ENCODE peak calls at places on chromosomes 3 and 15, in six cellular contexts. P is K562, H is A549, J is HepG2, Z is GM12878, O is SK-N-SH. A is an unnamed sample.

GRCh38 chr3:43950775-43951174 is 260.0 kb downstream of the ABHD5 start:
- DNase-seq in O (no peak), J (no peak), P (no peak), Z (no peak), H (no peak), A (no peak)

GRCh38 chr3:31710123-31710841 is 177.6 kb downstream of the STT3B start:
- DNase-seq in P (no peak), H (no peak), J (no peak), O (no peak), Z (no peak), A (no peak)

GRCh38 chr15:53851110-53851833 is 91.8 kb upstream of the WDR72 start:
- DNase-seq in O (no peak), P (no peak), H (no peak), J (no peak), Z (no peak), A (no peak)

GRCh38 chr15:88897456-88898194 is 2.3 kb upstream of the HAPLN3 start:
- DNase-seq in J (peak), O (peak), P (peak), Z (no peak), H (peak), A (peak)

GRCh38 chr3:177751770-177752169 is 554.5 kb upstream of the TBL1XR1 start:
- DNase-seq in H (no peak), J (no peak), Z (no peak), O (no peak), P (no peak), A (no peak)

GRCh38 chr3:136070953-136071949 is 105.7 kb downstream of the PPP2R3A start:
- DNase-seq in O (no peak), H (no peak), P (no peak), Z (no peak), J (no peak), A (peak)

GRCh38 chr3:130935761-130936160 is 41.9 kb downstream of the ATP2C1 start:
- DNase-seq in J (no peak), Z (no peak), H (no peak), O (no peak), P (no peak), A (no peak)

GRCh38 chr3:178513539-178514410 is 22.5 kb upstream of the KCNMB2 start:
- DNase-seq in H (no peak), Z (no peak), P (no peak), O (no peak), J (no peak), A (peak)

GRCh38 chr3:69032137-69032536 is 18.7 kb upstream of the EOGT start:
- DNase-seq in Z (no peak), P (no peak), O (peak), H (no peak), J (no peak), A (peak)

GRCh38 chr3:143535994-143536784 is 312.1 kb downstream of the SLC9A9 start:
- DNase-seq in O (no peak), J (no peak), P (no peak), H (no peak), Z (peak), A (no peak)

GRCh38 chr15:68768321-68768720 is 52.4 kb downstream of the ANP32A start:
- DNase-seq in O (no peak), J (no peak), P (no peak), Z (no peak), H (peak), A (peak)

GRCh38 chr3:124797426-124797945 is 67.2 kb downstream of the UMPS start:
- DNase-seq in J (no peak), H (no peak), P (no peak), Z (no peak), O (no peak), A (no peak)

GRCh38 chr3:131549340-131549739 is 46.6 kb upstream of the MRPL3 start:
- DNase-seq in P (peak), O (no peak), H (peak), Z (no peak), J (no peak), A (no peak)

GRCh38 chr3:28326458-28326926 is 22.0 kb upstream of the ZCWPW2 start:
- DNase-seq in J (no peak), O (no peak), P (no peak), H (no peak), Z (peak), A (no peak)

GRCh38 chr3:15429080-15429479 is 1.7 kb downstream of the EAF1 start:
- DNase-seq in P (no peak), O (no peak), J (no peak), H (no peak), Z (no peak), A (no peak)

GRCh38 chr15:41544650-41545015 is 576 bp upstream of the RPAP1 start:
- DNase-seq in P (no peak), O (peak), H (no peak), J (no peak), Z (no peak), A (no peak)

GRCh38 chr3:50625879-50626182 is 8.9 kb downstream of the MAPKAPK3 start:
- DNase-seq in J (no peak), O (no peak), H (no peak), Z (no peak), P (no peak), A (no peak)

GRCh38 chr3:123419850-123420292 is 29.0 kb downstream of the ADCY5 start:
- DNase-seq in H (no peak), J (no peak), P (no peak), O (no peak), Z (no peak), A (no peak)

GRCh38 chr3:130737622-130738021 is 9.0 kb downstream of the PIK3R4 start:
- DNase-seq in P (no peak), O (no peak), H (no peak), J (no peak), Z (no peak), A (no peak)

GRCh38 chr3:173690542-173690941 is 293.0 kb downstream of the NLGN1 start:
- DNase-seq in P (no peak), Z (no peak), H (no peak), O (no peak), J (no peak), A (no peak)

GRCh38 chr3:39447637-39448483 is 19.6 kb upstream of the MOBP start:
- DNase-seq in H (peak), J (peak), O (peak), Z (peak), P (peak), A (peak)

GRCh38 chr3:106688463-106688862 is 688.8 kb upstream of the CCDC54 start:
- DNase-seq in Z (no peak), O (no peak), P (no peak), H (peak), J (peak), A (no peak)

GRCh38 chr15:60539017-60539416 is 60.1 kb upstream of the ICE2 start:
- DNase-seq in J (no peak), P (no peak), H (no peak), O (no peak), Z (no peak), A (no peak)

GRCh38 chr15:101520395-101520794 is 30.9 kb upstream of the PCSK6 start:
- DNase-seq in Z (no peak), J (no peak), P (no peak), H (no peak), O (peak), A (no peak)

GRCh38 chr3:180594631-180595348 is 7.2 kb upstream of the TTC14 start:
- DNase-seq in P (no peak), O (peak), H (peak), J (peak), Z (peak), A (peak)

GRCh38 chr3:126146525-126147146 is 33.8 kb downstream of the ALDH1L1 start:
- DNase-seq in H (no peak), Z (no peak), O (no peak), J (no peak), P (no peak), A (no peak)

GRCh38 chr3:70085613-70086012 is 86.1 kb downstream of the SAMMSON start:
- DNase-seq in Z (no peak), J (no peak), O (no peak), P (no peak), H (no peak), A (no peak)

GRCh38 chr15:88834211-88834812 is 31.1 kb downstream of the ACAN start:
- DNase-seq in J (no peak), H (peak), Z (no peak), P (peak), O (peak), A (peak)

GRCh38 chr15:85615930-85616329 is 178.8 kb downstream of the KLHL25 start:
- DNase-seq in O (peak), H (peak), Z (no peak), J (peak), P (no peak), A (peak)

GRCh38 chr3:189410522-189410921 is 220.7 kb upstream of the TP63 start:
- DNase-seq in J (no peak), P (no peak), H (no peak), Z (no peak), O (no peak), A (no peak)

GRCh38 chr3:64924961-64925360 is 237.2 kb upstream of the ADAMTS9 start:
- DNase-seq in P (no peak), O (no peak), Z (no peak), J (no peak), H (no peak), A (no peak)

GRCh38 chr3:52062499-52062898 is 6.1 kb upstream of the DUSP7 start:
- DNase-seq in O (no peak), P (no peak), H (peak), J (no peak), Z (peak), A (peak)

GRCh38 chr3:24440764-24441464 is 53.7 kb downstream of the THRB start:
- DNase-seq in Z (no peak), P (no peak), O (no peak), H (no peak), J (no peak), A (no peak)

GRCh38 chr3:185558395-185558794 is 6.0 kb upstream of the LIPH start:
- DNase-seq in J (peak), Z (no peak), P (peak), O (no peak), H (no peak), A (no peak)

GRCh38 chr3:148790370-148790769 is 37.2 kb upstream of the CPB1 start:
- DNase-seq in Z (no peak), J (no peak), H (no peak), P (no peak), O (no peak), A (no peak)

GRCh38 chr3:148791296-148791695 is 36.3 kb upstream of the CPB1 start:
- DNase-seq in O (peak), J (no peak), H (no peak), Z (no peak), P (no peak), A (no peak)

GRCh38 chr3:148789156-148789555 is 38.5 kb upstream of the CPB1 start:
- DNase-seq in P (no peak), Z (no peak), H (no peak), O (no peak), J (no peak), A (no peak)

GRCh38 chr3:148791955-148792354 is 35.7 kb upstream of the CPB1 start:
- DNase-seq in P (no peak), J (no peak), Z (no peak), H (no peak), O (no peak), A (no peak)

GRCh38 chr3:148790841-148791240 is 36.8 kb upstream of the CPB1 start:
- DNase-seq in O (no peak), P (no peak), J (no peak), Z (no peak), H (no peak), A (no peak)
- TF ChIP-seq CTCF in O (no peak), P (no peak), J (no peak), Z (no peak), H (no peak), A (no peak)

GRCh38 chr3:48695113-48695753 is 9.5 kb upstream of the NCKIPSD start:
- DNase-seq in J (no peak), P (peak), H (no peak), Z (no peak), O (no peak), A (peak)
- TF ChIP-seq MAX in J (no peak), P (no peak), H (no peak), Z (no peak), O (no peak), A (no peak)

GRCh38 chr15:58584789-58585461 is 153.1 kb downstream of the LIPC start:
- DNase-seq in J (no peak), Z (no peak), H (no peak), P (no peak), O (no peak), A (no peak)
- H3K4me2 ChIP-seq in J (no peak), Z (peak), H (no peak), P (peak), O (no peak), A (no peak)

GRCh38 chr3:122257951-122258350 is 67.1 kb upstream of the CSTA start:
- DNase-seq in O (no peak), Z (no peak), H (no peak), P (no peak), J (no peak), A (no peak)

GRCh38 chr3:122263058-122263457 is 62.0 kb upstream of the CSTA start:
- DNase-seq in O (no peak), P (no peak), H (no peak), Z (no peak), J (no peak), A (no peak)

GRCh38 chr3:122260206-122260605 is 64.8 kb upstream of the CSTA start:
- DNase-seq in Z (no peak), O (no peak), J (no peak), H (no peak), P (no peak), A (no peak)

GRCh38 chr3:122255757-122256439 is 69.2 kb upstream of the CSTA start:
- DNase-seq in O (no peak), Z (no peak), P (no peak), H (no peak), J (peak), A (no peak)

GRCh38 chr3:122258757-122259371 is 66.2 kb upstream of the CSTA start:
- DNase-seq in P (peak), Z (peak), H (peak), J (peak), O (peak), A (peak)
- TF ChIP-seq CTCF in P (peak), Z (peak), H (peak), J (peak), O (peak), A (peak)

GRCh38 chr3:115488410-115488809 is 134.9 kb upstream of the GAP43 start:
- DNase-seq in P (no peak), J (no peak), Z (no peak), H (no peak), O (no peak), A (no peak)

GRCh38 chr3:115486880-115487279 is 136.4 kb upstream of the GAP43 start:
- DNase-seq in P (no peak), Z (no peak), O (no peak), J (no peak), H (no peak), A (no peak)

GRCh38 chr3:115487972-115488371 is 135.3 kb upstream of the GAP43 start:
- DNase-seq in H (no peak), P (no peak), Z (no peak), O (no peak), J (no peak), A (no peak)
- TF ChIP-seq MAX in H (no peak), P (no peak), Z (no peak), O (no peak), J (no peak), A (no peak)

GRCh38 chr3:122079524-122079923 is 24.4 kb downstream of the CD86 start:
- DNase-seq in J (no peak), P (no peak), Z (no peak), H (no peak), O (no peak), A (no peak)

GRCh38 chr3:122081543-122081942 is 26.4 kb downstream of the CD86 start:
- DNase-seq in Z (no peak), P (no peak), O (no peak), H (no peak), J (no peak), A (no peak)

GRCh38 chr3:122080188-122080587 is 25.0 kb downstream of the CD86 start:
- DNase-seq in J (no peak), P (no peak), Z (no peak), H (no peak), O (no peak), A (no peak)

GRCh38 chr3:122084795-122085194 is 29.6 kb downstream of the CD86 start:
- DNase-seq in Z (no peak), H (no peak), O (no peak), P (no peak), J (no peak), A (no peak)

DNA sequence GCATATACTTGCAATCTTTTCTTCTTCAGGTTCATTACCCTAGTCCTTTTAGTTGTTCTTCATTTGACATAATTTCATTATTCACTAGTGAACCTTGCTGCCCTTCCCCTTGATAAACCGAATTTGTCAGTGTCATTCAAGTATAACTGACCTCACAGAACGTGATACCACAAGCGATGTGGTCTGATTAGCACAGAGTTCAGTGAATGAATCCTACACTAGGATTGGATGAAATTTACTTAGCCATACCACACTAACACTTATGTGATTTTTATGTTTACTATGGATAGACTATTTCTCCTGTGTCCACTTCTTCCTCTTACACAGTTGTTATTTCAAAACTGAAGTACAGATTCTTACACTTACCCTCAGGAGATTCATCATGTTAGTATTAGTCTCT is 27.2 kb downstream of the CD86 start:
- DNase-seq in P (no peak), J (no peak), Z (no peak), H (no peak), O (no peak), A (no peak)
- H3K4me2 ChIP-seq in P (no peak), J (no peak), Z (peak), H (no peak), O (no peak), A (no peak)

DNA sequence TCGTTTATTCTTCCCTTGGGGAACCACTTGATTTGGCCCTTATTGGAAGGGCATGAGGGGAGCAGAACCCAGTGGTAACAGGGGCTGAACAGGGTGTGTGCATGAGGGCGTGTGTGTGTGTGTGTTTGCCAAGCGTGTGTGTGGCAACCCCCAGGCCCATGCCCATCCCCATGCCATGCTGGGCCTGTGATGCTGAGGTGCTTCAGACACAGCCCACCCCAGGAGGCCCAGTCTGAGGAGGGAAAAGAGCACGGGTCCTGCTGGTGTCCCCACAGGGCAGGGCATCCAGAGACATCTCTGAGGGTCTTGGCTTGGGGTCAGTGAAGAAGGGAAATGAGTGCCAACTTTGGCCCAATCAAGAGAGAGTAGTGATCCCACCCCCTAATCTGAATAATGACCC is 71.6 kb downstream of the RASGRF1 start:
- DNase-seq in J (no peak), P (no peak), O (no peak), H (no peak), Z (no peak), A (no peak)
- TF ChIP-seq CTCF in J (no peak), P (no peak), O (no peak), H (no peak), Z (no peak), A (no peak)

DNA sequence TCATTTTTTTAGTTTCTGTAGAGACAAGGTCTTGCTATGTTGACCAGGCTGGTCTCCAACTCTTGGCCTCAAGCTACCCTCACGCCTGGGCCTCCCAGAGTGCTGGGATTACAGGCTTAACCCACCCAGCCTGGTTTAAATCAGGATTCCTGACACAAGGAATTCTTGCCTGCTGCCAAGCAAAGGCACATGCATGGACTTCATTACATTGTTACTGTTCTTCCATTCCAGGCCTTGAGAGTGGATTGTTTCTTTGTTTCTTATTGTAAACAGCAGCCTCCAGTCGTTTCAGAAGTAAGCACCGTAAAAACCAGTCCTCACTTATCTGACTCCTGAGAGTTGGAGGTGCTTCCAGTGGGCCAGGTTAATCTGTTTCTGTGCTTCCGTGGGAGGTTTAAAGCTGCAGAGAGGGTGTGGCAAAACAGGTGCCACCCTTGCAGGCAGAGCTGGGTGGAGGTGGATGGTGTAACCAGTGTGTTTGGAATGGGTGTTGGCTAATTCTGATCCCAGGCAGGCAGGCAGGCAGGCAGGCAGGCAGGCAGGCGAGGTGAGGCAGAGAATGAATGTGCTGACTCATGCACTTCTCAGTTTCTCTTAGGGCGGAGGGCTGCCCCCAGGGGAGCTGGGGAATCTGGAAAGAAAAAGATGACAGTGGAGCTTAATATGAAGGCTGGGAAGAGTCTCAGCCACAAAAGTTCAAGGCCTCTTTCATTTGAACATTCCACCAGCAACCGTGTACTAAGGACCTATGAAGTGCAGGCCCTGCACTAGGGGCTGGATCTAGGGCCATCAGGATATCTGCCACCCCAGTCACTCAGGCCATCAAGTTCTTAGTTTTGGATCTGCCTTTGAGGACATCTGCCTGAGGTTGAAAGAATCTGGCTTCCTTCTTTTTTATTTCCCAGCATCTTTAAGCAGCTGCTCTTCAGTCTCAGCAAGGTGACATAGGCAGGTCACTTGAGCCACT is 37.0 kb upstream of the CDCP1 start:
- DNase-seq in P (peak), O (no peak), J (peak), Z (no peak), H (peak), A (no peak)
- TF ChIP-seq MAX in P (no peak), O (peak), J (no peak), Z (no peak), H (no peak), A (no peak)

GRCh38 chr15:81547517-81548132 is 173.6 kb upstream of the TMC3 start:
- DNase-seq in H (no peak), J (no peak), Z (no peak), O (no peak), P (no peak), A (no peak)
- H3K4me2 ChIP-seq in H (no peak), J (no peak), Z (no peak), O (no peak), P (no peak), A (no peak)

DNA sequence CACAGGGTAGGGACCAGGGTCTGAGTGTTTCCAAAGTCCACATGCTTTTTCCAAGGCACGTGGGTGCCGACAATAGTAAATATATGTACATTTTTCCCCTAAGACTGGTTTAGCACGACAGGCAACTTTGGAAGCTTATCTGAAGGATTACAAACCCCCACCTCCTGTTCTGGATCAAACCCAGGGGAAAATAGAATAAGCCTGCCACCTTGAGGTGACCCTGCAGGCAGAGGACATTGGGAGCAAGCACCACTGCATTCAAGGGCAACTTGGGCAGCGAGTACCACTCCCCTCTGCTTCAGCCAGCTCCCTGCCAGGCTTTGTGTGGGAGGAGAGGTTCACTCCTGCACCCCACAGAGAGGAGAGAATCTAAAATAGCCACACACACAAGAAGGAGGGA is 44.8 kb downstream of the KBTBD12 start:
- DNase-seq in H (peak), Z (no peak), O (peak), J (peak), P (no peak), A (peak)
- TF ChIP-seq CTCF in H (peak), Z (peak), O (peak), J (peak), P (peak), A (no peak)